ENCODE peak calls at places on chromosomes 1 and 21, in five cellular contexts. V is tibial nerve, B is HCT116, O is SK-N-SH, K is neural progenitor cell. Y is an unnamed sample.

GRCh38 chr21:38883142-38883541 is 77.4 kb downstream of the ETS2 start:
- DNase-seq in V (no peak), B (no peak), O (no peak), K (no peak), Y (no peak)

GRCh38 chr21:25375675-25376074 is 231.6 kb downstream of the MRPL39 start:
- DNase-seq in V (no peak), B (no peak), O (no peak), K (no peak), Y (no peak)

GRCh38 chr21:35179990-35180557 is 131.0 kb upstream of the RUNX1 start:
- DNase-seq in V (no peak), B (no peak), O (no peak), K (no peak), Y (no peak)

GRCh38 chr21:42580076-42580792 is 66.6 kb downstream of the SLC37A1 start:
- DNase-seq in V (no peak), B (no peak), O (no peak), K (no peak), Y (no peak)

GRCh38 chr1:6917067-6917466 is 131.8 kb downstream of the CAMTA1 start:
- DNase-seq in V (no peak), B (no peak), O (no peak), K (no peak), Y (no peak)

GRCh38 chr1:109794319-109795132 is 30.8 kb upstream of the EPS8L3 start:
- DNase-seq in V (no peak), B (no peak), O (no peak), K (no peak), Y (peak)

GRCh38 chr1:226950316-226950715 is 10.2 kb downstream of the COQ8A start:
- DNase-seq in V (no peak), B (no peak), O (no peak), K (no peak), Y (no peak)

GRCh38 chr1:45493116-45493697 is 2.2 kb upstream of the TESK2 start:
- DNase-seq in V (no peak), B (peak), O (peak), K (peak), Y (peak)

GRCh38 chr1:26278835-26279597 is 870 bp upstream of the SH3BGRL3 start:
- DNase-seq in V (no peak), B (no peak), O (no peak), K (peak), Y (no peak)

GRCh38 chr21:21921410-21922232 is 923.4 kb downstream of the NCAM2 start:
- DNase-seq in V (no peak), B (no peak), O (peak), K (peak), Y (no peak)

GRCh38 chr1:159275891-159276290 is 26.2 kb upstream of the FCER1A start:
- DNase-seq in V (no peak), B (no peak), O (no peak), K (no peak), Y (no peak)

GRCh38 chr1:78586572-78586971 is 33.7 kb upstream of the IFI44L start:
- DNase-seq in V (no peak), B (no peak), O (no peak), K (no peak), Y (no peak)

GRCh38 chr1:226711976-226712778 is 26.9 kb downstream of the ITPKB start:
- DNase-seq in V (no peak), B (no peak), O (no peak), K (no peak), Y (no peak)

GRCh38 chr1:202805886-202806511 is 2.2 kb downstream of the KDM5B start:
- DNase-seq in V (no peak), B (no peak), O (no peak), K (no peak), Y (no peak)

GRCh38 chr1:115036814-115037535 is 7.3 kb downstream of the TSHB start:
- DNase-seq in V (no peak), B (no peak), O (no peak), K (no peak), Y (no peak)

GRCh38 chr1:54275349-54275748 is 75.4 kb downstream of the MRPL37 start:
- DNase-seq in V (no peak), B (no peak), O (no peak), K (no peak), Y (peak)

GRCh38 chr1:234531181-234532132 is 52.5 kb upstream of the TARBP1 start:
- DNase-seq in V (peak), B (no peak), O (no peak), K (peak), Y (peak)

GRCh38 chr1:223326776-223327175 is 37.2 kb downstream of the SUSD4 start:
- DNase-seq in V (no peak), B (no peak), O (no peak), K (no peak), Y (no peak)

GRCh38 chr21:33901421-33902288 is 13.9 kb downstream of the ATP5PO start:
- DNase-seq in V (no peak), B (peak), O (peak), K (peak), Y (peak)

GRCh38 chr1:10920063-10920626 is 92.3 kb upstream of the TARDBP start:
- DNase-seq in V (no peak), B (no peak), O (no peak), K (no peak), Y (peak)

GRCh38 chr1:28144203-28145135 is 32.0 kb downstream of the PTAFR start:
- DNase-seq in V (no peak), B (no peak), O (no peak), K (no peak), Y (no peak)

GRCh38 chr1:176691251-176692228 is 228.6 kb downstream of the PAPPA2 start:
- DNase-seq in V (no peak), B (peak), O (peak), K (peak), Y (peak)

GRCh38 chr21:25897383-25897782 is 162.6 kb downstream of the GABPA start:
- DNase-seq in V (no peak), B (no peak), O (no peak), K (no peak), Y (no peak)

GRCh38 chr1:229342902-229343587 is at the start of gene CCSAP:
- DNase-seq in V (peak), B (no peak), O (no peak), K (peak), Y (peak)

GRCh38 chr1:223725578-223725977 is 13.2 kb downstream of the CAPN2 start:
- DNase-seq in V (no peak), B (no peak), O (no peak), K (no peak), Y (no peak)

GRCh38 chr1:225657462-225657989 is 4.6 kb upstream of the ENAH start:
- DNase-seq in V (no peak), B (no peak), O (no peak), K (no peak), Y (no peak)

GRCh38 chr1:156282143-156282478 is 514 bp downstream of the SMG5 start:
- DNase-seq in V (no peak), B (peak), O (no peak), K (no peak), Y (no peak)

GRCh38 chr1:227777156-227777555 is 38.3 kb upstream of the PRSS38 start:
- DNase-seq in V (no peak), B (no peak), O (no peak), K (no peak), Y (no peak)

DNA sequence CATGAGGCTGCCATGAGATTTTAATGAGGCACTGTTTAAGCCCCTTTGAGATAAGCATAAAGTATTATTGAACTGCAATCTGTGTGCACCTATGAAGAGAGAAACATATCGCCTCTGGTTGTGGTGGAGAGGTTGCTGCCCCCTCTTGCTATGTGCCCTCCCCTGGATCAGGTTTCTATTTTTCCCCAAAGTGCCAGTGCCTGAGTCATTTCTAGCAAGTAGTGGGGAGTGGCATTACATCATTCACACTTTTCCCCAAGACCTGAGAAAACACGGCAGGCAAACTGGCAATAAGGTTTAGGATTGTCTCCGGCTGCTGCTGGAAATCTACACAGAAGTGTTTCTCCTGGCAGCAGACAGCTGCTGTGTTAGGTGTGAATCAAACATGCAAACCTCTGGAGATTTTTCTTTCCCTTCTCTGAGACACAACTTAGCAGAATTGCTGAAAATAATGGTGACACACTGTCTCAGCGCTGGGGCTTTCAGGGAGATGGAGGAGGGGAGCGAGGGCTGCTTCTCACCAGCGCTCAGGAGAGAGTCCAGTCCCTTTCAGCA is 13.6 kb upstream of the RGS16 start:
- DNase-seq in V (no peak), B (peak), O (no peak), K (no peak), Y (peak)
- H3K4me3 ChIP-seq in V (no peak), B (no peak), O (no peak), K (no peak), Y (no peak)

GRCh38 chr1:87955038-87955437 is 626.4 kb downstream of the LMO4 start:
- DNase-seq in V (no peak), B (no peak), O (no peak), K (no peak), Y (no peak)
- H3K27ac ChIP-seq in V (no peak), B (no peak), O (peak), K (no peak), Y (no peak)

GRCh38 chr1:64540265-64540791 is 70.4 kb downstream of the CACHD1 start:
- DNase-seq in V (no peak), B (no peak), O (no peak), K (no peak), Y (no peak)

GRCh38 chr1:64537942-64538341 is 68.0 kb downstream of the CACHD1 start:
- DNase-seq in V (no peak), B (no peak), O (peak), K (no peak), Y (no peak)

GRCh38 chr1:64538389-64538788 is 68.5 kb downstream of the CACHD1 start:
- DNase-seq in V (no peak), B (no peak), O (no peak), K (no peak), Y (no peak)

GRCh38 chr1:64539279-64539678 is 69.3 kb downstream of the CACHD1 start:
- DNase-seq in V (no peak), B (no peak), O (no peak), K (no peak), Y (no peak)

GRCh38 chr1:64539808-64540207 is 69.9 kb downstream of the CACHD1 start:
- DNase-seq in V (peak), B (no peak), O (no peak), K (no peak), Y (no peak)
- H3K4me3 ChIP-seq in V (no peak), B (no peak), O (peak), K (no peak), Y (no peak)

GRCh38 chr1:32272557-32273388 is 19.1 kb upstream of the HDAC1 start:
- DNase-seq in V (no peak), B (no peak), O (no peak), K (no peak), Y (no peak)

GRCh38 chr1:32276328-32276727 is 15.6 kb upstream of the HDAC1 start:
- DNase-seq in V (no peak), B (no peak), O (no peak), K (no peak), Y (no peak)

GRCh38 chr1:32275424-32275823 is 16.5 kb upstream of the HDAC1 start:
- DNase-seq in V (no peak), B (no peak), O (no peak), K (no peak), Y (peak)

GRCh38 chr1:32274646-32275340 is 17.1 kb upstream of the HDAC1 start:
- DNase-seq in V (no peak), B (no peak), O (no peak), K (no peak), Y (peak)

DNA sequence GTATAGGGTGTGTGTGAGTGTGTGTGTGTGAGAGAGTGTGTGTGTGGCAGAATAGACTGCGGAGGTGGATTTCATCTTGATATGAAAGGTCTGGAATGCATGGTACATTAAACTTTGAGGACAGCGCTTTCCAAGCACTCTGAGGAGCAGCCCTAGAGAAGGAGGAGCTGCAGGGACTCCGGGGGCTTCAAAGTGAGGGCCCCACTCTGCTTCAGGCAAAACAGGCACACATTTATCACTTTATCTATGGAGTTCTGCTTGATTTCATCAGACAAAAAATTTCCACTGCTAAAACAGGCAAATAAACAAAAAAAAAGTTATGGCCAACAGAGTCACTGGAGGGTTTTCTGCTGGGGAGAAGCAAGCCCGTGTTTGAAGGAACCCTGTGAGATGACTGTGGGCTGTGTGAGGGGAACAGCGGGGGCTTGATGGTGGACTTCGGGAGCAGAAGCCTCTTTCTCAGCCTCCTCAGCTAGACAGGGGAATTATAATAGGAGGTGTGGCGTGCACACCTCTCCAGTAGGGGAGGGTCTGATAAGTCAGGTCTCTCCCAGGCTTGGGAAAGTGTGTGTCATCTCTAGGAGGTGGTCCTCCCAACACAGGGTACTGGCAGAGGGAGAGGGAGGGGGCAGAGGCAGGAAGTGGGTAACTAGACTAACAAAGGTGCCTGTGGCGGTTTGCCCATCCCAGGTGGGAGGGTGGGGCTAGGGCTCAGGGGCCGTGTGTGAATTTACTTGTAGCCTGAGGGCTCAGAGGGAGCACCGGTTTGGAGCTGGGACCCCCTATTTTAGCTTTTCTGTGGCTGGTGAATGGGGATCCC is 18.3 kb upstream of the HDAC1 start:
- DNase-seq in V (no peak), B (no peak), O (no peak), K (no peak), Y (peak)
- H3K27ac ChIP-seq in V (no peak), B (no peak), O (no peak), K (no peak), Y (no peak)

Y was measured in endodermal cell.